ENCODE peak calls at places on chromosomes 1 and 21, in ten cellular contexts. V is stomach; Y is endothelial cell of umbilical vein; W is heart left ventricle; C is heart right ventricle; B is left ventricle myocardium inferior; I is CD4-positive, alpha-beta memory T cell; A is cardiac muscle cell; Q is tibial nerve; H is prostate gland. T is an unnamed sample.

GRCh38 chr1:67144696-67145095 is 9.9 kb upstream of the C1orf141 start:
- DNase-seq in V (no peak), Y (no peak), W (no peak), C (no peak), B (no peak), I (peak; percentile 37), A (peak; percentile 28), Q (no peak), H (no peak), T (no peak)

GRCh38 chr21:30014883-30015282 is 75.1 kb upstream of the GRIK1 start:
- DNase-seq in V (no peak), Y (no peak), W (no peak), C (no peak), B (no peak), I (no peak), A (no peak), Q (no peak), H (no peak), T (no peak)

GRCh38 chr1:66495490-66495889 is 38.5 kb upstream of the SGIP1 start:
- DNase-seq in V (no peak), Y (peak; percentile 25), W (no peak), C (no peak), B (no peak), I (no peak), A (no peak), Q (no peak), H (no peak), T (no peak)

GRCh38 chr1:176869577-176869976 is 294.9 kb downstream of the ASTN1 start:
- DNase-seq in V (no peak), Y (no peak), W (no peak), C (peak; percentile 13), B (no peak), I (no peak), A (no peak), Q (no peak), H (no peak), T (no peak)

GRCh38 chr1:30696831-30697230 is 26.6 kb downstream of the MATN1 start:
- DNase-seq in V (no peak), Y (no peak), W (no peak), C (no peak), B (no peak), I (no peak), A (no peak), Q (no peak), H (no peak), T (no peak)

GRCh38 chr21:37079211-37079824 is 6.3 kb downstream of the TTC3 start:
- DNase-seq in V (no peak), Y (peak; percentile 13), W (no peak), C (no peak), B (no peak), I (no peak), A (no peak), Q (no peak), H (no peak), T (no peak)

GRCh38 chr1:118783095-118783758 is 204.9 kb downstream of the TBX15 start:
- DNase-seq in V (no peak), Y (no peak), W (no peak), C (no peak), B (no peak), I (no peak), A (no peak), Q (no peak), H (no peak), T (no peak)

GRCh38 chr1:63698001-63698838 is 75.6 kb upstream of the ROR1 start:
- DNase-seq in V (peak; percentile 67), Y (peak; percentile 84), W (peak; percentile 76), C (peak; percentile 69), B (peak; percentile 63), I (no peak), A (peak; percentile 76), Q (no peak), H (no peak), T (no peak)

GRCh38 chr1:58515794-58516401 is 30.6 kb downstream of the OMA1 start:
- DNase-seq in V (peak; percentile 38), Y (peak; percentile 71), W (peak; percentile 20), C (peak; percentile 43), B (no peak), I (peak; percentile 55), A (peak; percentile 88), Q (peak; percentile 21), H (peak; percentile 51), T (no peak)

GRCh38 chr1:216812966-216813365 is 89.7 kb upstream of the ESRRG start:
- DNase-seq in V (no peak), Y (no peak), W (no peak), C (no peak), B (no peak), I (no peak), A (no peak), Q (no peak), H (no peak), T (no peak)

GRCh38 chr1:77401384-77401783 is 119.6 kb downstream of the AK5 start:
- DNase-seq in V (no peak), Y (no peak), W (no peak), C (no peak), B (no peak), I (no peak), A (no peak), Q (no peak), H (no peak), T (no peak)

GRCh38 chr1:230066466-230067404 is at the start of gene GALNT2:
- DNase-seq in V (peak; percentile 91), Y (peak; percentile 79), W (peak; percentile 92), C (peak; percentile 87), B (peak; percentile 90), I (peak; percentile 89), A (peak; percentile 92), Q (peak; percentile 63), H (peak; percentile 80), T (peak; percentile 80)

GRCh38 chr1:234330843-234331215 is 42.4 kb upstream of the COA6 start:
- DNase-seq in V (no peak), Y (no peak), W (no peak), C (no peak), B (no peak), I (no peak), A (peak; percentile 17), Q (no peak), H (no peak), T (no peak)

GRCh38 chr1:152626688-152627087 is 3.8 kb upstream of the LCE3A start:
- DNase-seq in V (no peak), Y (no peak), W (no peak), C (no peak), B (no peak), I (no peak), A (no peak), Q (no peak), H (no peak), T (no peak)

GRCh38 chr1:152630596-152630995 is 7.7 kb upstream of the LCE3A start:
- DNase-seq in V (no peak), Y (no peak), W (no peak), C (no peak), B (no peak), I (no peak), A (no peak), Q (no peak), H (no peak), T (no peak)
- H3K9me3 ChIP-seq in V (peaks cover 23% of the 10 kb centered on the region), Y (peaks cover 2% of the 10 kb centered on the region), W (no peaks in the 10 kb centered on the region), C (no peaks in the 10 kb centered on the region), B (peaks cover 51% of the 10 kb centered on the region), I (no peaks in the 10 kb centered on the region), A (no peaks in the 10 kb centered on the region), Q (no peaks in the 10 kb centered on the region), H (no peaks in the 10 kb centered on the region), T (no peaks in the 10 kb centered on the region)

GRCh38 chr1:46769028-46769740 is 29.7 kb upstream of the CYP4B1 start:
- DNase-seq in V (no peak), Y (no peak), W (no peak), C (no peak), B (no peak), I (no peak), A (no peak), Q (no peak), H (no peak), T (no peak)
- H3K9me3 ChIP-seq in V (peaks cover 46% of the 10 kb centered on the region), Y (peaks cover 2% of the 10 kb centered on the region), W (peaks cover 35% of the 10 kb centered on the region), C (peaks cover 37% of the 10 kb centered on the region), B (peaks cover 52% of the 10 kb centered on the region), I (peaks cover 20% of the 10 kb centered on the region), A (no peaks in the 10 kb centered on the region), Q (no peaks in the 10 kb centered on the region), H (no peaks in the 10 kb centered on the region), T (peaks cover 5% of the 10 kb centered on the region)

DNA sequence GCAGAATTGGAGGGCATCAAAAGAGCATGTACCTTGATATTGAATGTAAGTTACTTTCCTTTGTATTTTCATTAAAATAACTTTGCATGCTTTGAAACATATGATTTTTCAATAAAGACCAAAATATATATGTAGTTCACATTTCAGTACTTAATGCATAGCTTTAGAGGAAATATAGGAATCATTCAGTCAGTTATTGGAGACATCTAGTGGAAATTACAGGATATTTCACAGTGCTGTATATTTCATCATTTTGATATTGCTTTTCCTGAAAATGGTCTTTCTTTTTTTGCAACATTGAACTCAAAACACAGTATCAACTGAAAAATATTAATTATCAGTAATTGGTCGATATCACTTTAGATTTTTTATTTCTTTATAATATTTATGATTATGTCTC is 375.8 kb downstream of the NCAM2 start:
- DNase-seq in V (no peak), Y (no peak), W (no peak), C (no peak), B (no peak), I (no peak), A (peak; percentile 34), Q (no peak), H (no peak), T (no peak)
- H3K9me3 ChIP-seq in V (no peaks in the 10 kb centered on the region), Y (no peaks in the 10 kb centered on the region), W (no peaks in the 10 kb centered on the region), C (no peaks in the 10 kb centered on the region), B (no peaks in the 10 kb centered on the region), I (no peaks in the 10 kb centered on the region), A (no peaks in the 10 kb centered on the region), Q (no peaks in the 10 kb centered on the region), H (no peaks in the 10 kb centered on the region), T (no peaks in the 10 kb centered on the region)

GRCh38 chr1:2962541-2962940 is 58.7 kb upstream of the ACTRT2 start:
- DNase-seq in V (no peak), Y (no peak), W (no peak), C (no peak), B (no peak), I (no peak), A (no peak), Q (no peak), H (no peak), T (no peak)
- H3K9me3 ChIP-seq in V (peaks cover 20% of the 10 kb centered on the region), Y (peaks cover 6% of the 10 kb centered on the region), W (peaks cover 15% of the 10 kb centered on the region), C (peaks cover 16% of the 10 kb centered on the region), B (peaks cover 17% of the 10 kb centered on the region), I (no peaks in the 10 kb centered on the region), A (no peaks in the 10 kb centered on the region), Q (no peaks in the 10 kb centered on the region), H (no peaks in the 10 kb centered on the region), T (no peaks in the 10 kb centered on the region)

GRCh38 chr1:248757784-248758195 is 2.2 kb upstream of the LYPD8 start:
- DNase-seq in V (no peak), Y (no peak), W (no peak), C (no peak), B (no peak), I (no peak), A (no peak), Q (no peak), H (no peak), T (no peak)
- H3K9me3 ChIP-seq in V (peaks cover 13% of the 10 kb centered on the region), Y (no peaks in the 10 kb centered on the region), W (no peaks in the 10 kb centered on the region), C (no peaks in the 10 kb centered on the region), B (peaks cover 4% of the 10 kb centered on the region), I (no peaks in the 10 kb centered on the region), A (no peaks in the 10 kb centered on the region), Q (no peaks in the 10 kb centered on the region), H (no peaks in the 10 kb centered on the region), T (peaks cover 10% of the 10 kb centered on the region)

GRCh38 chr1:227635596-227635995 is 72.2 kb downstream of the ZNF678 start:
- DNase-seq in V (no peak), Y (no peak), W (no peak), C (no peak), B (no peak), I (no peak), A (no peak), Q (no peak), H (no peak), T (no peak)

GRCh38 chr1:227632325-227632724 is 69.0 kb downstream of the ZNF678 start:
- DNase-seq in V (no peak), Y (no peak), W (no peak), C (no peak), B (no peak), I (no peak), A (no peak), Q (no peak), H (no peak), T (no peak)
- H3K9me3 ChIP-seq in V (peaks cover 99% of the 10 kb centered on the region), Y (peaks cover 4% of the 10 kb centered on the region), W (peaks cover 59% of the 10 kb centered on the region), C (peaks cover 76% of the 10 kb centered on the region), B (peaks cover 98% of the 10 kb centered on the region), I (peaks cover 25% of the 10 kb centered on the region), A (no peaks in the 10 kb centered on the region), Q (no peaks in the 10 kb centered on the region), H (no peaks in the 10 kb centered on the region), T (peaks cover 11% of the 10 kb centered on the region)